ENCODE peak calls at places on chromosomes 7 and 10, in five cellular contexts. G, S, E, B and F are unnamed samples.

GRCh38 chr10:119104653-119105024 is 726 bp downstream of the DENND10 start:
- DNase-seq in G (no peak), S (peak), E (peak), B (no peak), F (no peak)

GRCh38 chr10:106772957-106773356 is 391.5 kb downstream of the SORCS1 start:
- DNase-seq in E (no peak), S (no peak), G (no peak), B (no peak), F (no peak)

GRCh38 chr10:24589265-24589664 is 134.4 kb downstream of the ARHGAP21 start:
- DNase-seq in G (no peak), E (no peak), S (no peak), B (no peak), F (no peak)

GRCh38 chr7:13042605-13043236 is 355.3 kb downstream of the ARL4A start:
- DNase-seq in S (peak), E (no peak), B (no peak), G (no peak), F (no peak)

GRCh38 chr7:145848691-145849090 is 267.9 kb upstream of the CNTNAP2 start:
- DNase-seq in S (no peak), E (peak), G (no peak), B (peak), F (peak)

GRCh38 chr7:71385362-71385761 is 253.4 kb downstream of the GALNT17 start:
- DNase-seq in G (no peak), B (no peak), S (no peak), E (no peak), F (no peak)

GRCh38 chr7:114302858-114303257 is 111.8 kb upstream of the FOXP2 start:
- DNase-seq in E (no peak), G (no peak), S (peak), B (no peak), F (no peak)

GRCh38 chr10:48527691-48528212 is 77.1 kb downstream of the ARHGAP22 start:
- DNase-seq in B (no peak), E (no peak), S (no peak), G (no peak), F (no peak)

GRCh38 chr10:11322698-11323097 is 288.8 kb downstream of the USP6NL start:
- DNase-seq in B (no peak), E (no peak), G (no peak), S (no peak), F (no peak)

GRCh38 chr10:75407296-75407715 is 5.7 kb upstream of the ZNF503 start:
- DNase-seq in S (peak), E (peak), G (no peak), B (no peak), F (no peak)

DNA sequence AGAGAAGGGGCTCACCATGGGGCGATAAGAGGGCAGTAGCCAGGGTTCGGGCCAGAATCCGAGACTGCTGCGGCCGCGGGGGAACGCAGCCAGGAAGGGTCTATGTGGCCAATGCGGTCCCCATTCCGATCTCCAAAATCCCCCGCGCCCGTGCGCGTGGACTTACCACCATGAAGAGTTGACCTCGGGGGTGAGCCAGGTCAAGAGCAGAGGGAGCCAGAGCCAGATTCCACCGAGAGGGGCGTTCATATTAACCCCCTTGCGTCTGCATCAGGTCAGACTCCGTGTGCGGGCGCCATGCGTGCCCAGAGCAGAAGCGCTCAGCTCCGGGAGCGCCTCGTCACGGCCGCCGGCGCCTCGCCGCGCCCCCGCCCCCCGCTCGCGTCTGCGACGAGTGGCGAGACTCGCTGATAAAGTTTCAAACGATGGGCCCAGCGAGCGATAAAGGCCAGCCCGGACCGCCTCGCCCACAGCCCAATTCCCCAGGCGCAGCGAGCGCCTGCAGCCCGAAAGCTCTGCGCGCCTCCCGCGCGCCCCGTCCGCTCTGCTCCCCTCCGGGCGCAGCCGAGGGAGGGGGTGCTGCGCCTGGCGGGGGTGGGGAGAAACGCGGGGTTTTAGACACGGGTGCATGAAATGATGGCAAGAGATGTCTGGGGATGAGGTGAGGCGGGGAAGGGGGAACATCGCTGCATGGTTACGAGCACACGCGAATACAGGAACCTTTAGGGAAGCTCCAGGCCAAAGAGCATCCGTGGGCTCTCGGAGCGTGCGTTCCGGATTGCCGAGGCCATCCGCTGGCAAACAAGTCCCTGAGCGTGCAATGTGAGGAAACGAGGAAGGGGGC is at the start of gene WNT2:
- DNase-seq in G (no peak), S (peak), E (peak), B (peak), F (no peak)
- H3K4me3 ChIP-seq in G (peak), S (peak), E (peak), B (peak), F (no peak)

GRCh38 chr10:7304110-7304509 is 106.7 kb downstream of the SFMBT2 start:
- DNase-seq in E (no peak), S (no peak), B (no peak), G (no peak), F (no peak)

GRCh38 chr10:7301039-7301768 is 109.6 kb downstream of the SFMBT2 start:
- DNase-seq in G (no peak), E (peak), S (no peak), B (peak), F (no peak)

GRCh38 chr10:7303067-7303629 is 107.7 kb downstream of the SFMBT2 start:
- DNase-seq in B (no peak), G (no peak), S (no peak), E (no peak), F (no peak)

GRCh38 chr10:7300327-7300726 is 110.5 kb downstream of the SFMBT2 start:
- DNase-seq in G (no peak), E (no peak), S (peak), B (peak), F (no peak)

GRCh38 chr10:7302393-7303054 is 108.3 kb downstream of the SFMBT2 start:
- DNase-seq in B (no peak), E (peak), S (peak), G (no peak), F (no peak)
- H3K4me3 ChIP-seq in B (no peak), E (no peak), S (no peak), G (no peak), F (no peak)

GRCh38 chr10:86959737-86960002 is 1.3 kb downstream of the SNCG start:
- DNase-seq in S (no peak), E (no peak), G (no peak), B (no peak), F (no peak)
- H3K4me3 ChIP-seq in S (no peak), E (no peak), G (peak), B (no peak), F (no peak)

DNA sequence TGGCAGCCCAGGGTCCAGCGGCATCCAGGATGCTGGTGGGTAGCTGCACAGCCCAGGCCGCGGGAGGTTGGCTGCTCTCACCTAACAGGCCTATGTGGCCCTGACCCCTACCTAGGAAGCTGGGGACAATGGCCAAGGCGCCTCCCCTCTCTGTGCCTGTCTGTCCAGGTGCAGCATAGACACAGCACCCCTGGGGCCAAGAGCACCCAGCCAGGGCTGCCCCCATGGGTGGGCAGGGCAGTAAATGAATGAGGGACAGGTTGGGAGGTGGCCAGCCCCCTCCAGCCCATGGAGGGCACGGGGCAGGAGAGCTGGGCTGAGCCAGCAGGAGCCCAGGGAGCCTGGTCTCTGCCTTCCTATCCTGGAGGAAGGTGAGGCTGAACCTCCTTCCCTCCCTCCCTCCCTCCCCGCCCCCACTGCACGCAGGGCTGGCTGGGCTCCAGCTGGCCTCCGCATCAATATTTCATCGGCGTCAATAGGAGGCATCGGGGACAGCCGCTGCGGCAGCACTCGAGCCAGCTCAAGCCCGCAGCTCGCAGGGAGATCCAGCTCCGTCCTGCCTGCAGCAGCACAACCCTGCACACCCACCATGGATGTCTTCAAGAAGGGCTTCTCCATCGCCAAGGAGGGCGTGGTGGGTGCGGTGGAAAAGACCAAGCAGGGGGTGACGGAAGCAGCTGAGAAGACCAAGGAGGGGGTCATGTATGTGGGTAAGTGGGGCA is at the start of gene SNCG:
- DNase-seq in G (no peak), B (no peak), E (no peak), S (no peak), F (no peak)
- H3K4me3 ChIP-seq in G (peak), B (no peak), E (no peak), S (peak), F (no peak)

GRCh38 chr7:101987494-101987893 is 170.1 kb downstream of the CUX1 start:
- DNase-seq in B (peak), E (no peak), S (no peak), G (no peak), F (no peak)

GRCh38 chr7:101986335-101986734 is 168.9 kb downstream of the CUX1 start:
- DNase-seq in B (no peak), G (no peak), E (peak), S (no peak), F (no peak)

GRCh38 chr7:101984997-101985645 is 167.7 kb downstream of the CUX1 start:
- DNase-seq in G (no peak), S (no peak), B (peak), E (peak), F (no peak)

GRCh38 chr7:101984141-101984879 is 166.9 kb downstream of the CUX1 start:
- DNase-seq in G (no peak), B (no peak), S (no peak), E (no peak), F (no peak)

DNA sequence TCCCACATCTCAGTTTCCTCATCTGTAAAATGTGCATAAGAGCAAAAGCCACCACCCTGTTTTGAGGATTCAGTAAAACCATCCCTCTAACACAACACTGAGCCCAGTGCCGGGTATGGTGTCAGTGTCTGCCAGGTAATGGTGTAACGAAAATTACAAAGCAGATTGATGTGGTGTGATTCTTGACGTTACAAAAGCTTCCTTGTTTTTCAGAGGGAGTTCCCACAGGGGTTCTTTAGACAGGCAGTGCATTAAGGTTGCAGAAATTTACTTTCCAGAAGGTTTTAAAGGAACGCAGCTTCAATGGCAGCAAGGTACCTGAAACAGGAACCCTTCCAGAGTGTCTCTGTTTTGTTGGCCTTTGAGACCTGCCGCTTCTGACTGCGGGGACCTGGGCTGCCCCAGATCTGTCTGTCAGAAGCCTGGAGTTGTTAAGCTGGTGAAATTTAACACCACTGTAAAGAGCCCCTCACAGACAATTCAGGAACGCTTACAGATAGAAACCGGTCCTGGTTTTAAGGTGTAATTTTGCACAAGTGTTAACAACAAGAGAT is 168.3 kb downstream of the CUX1 start:
- DNase-seq in S (no peak), B (no peak), E (peak), G (no peak), F (peak)
- H3K4me3 ChIP-seq in S (no peak), B (no peak), E (peak), G (no peak), F (peak)

GRCh38 chr7:43585521-43585920 is 2.6 kb downstream of the STK17A start:
- DNase-seq in E (no peak), G (no peak), S (peak), B (no peak), F (no peak)
- H3K4me3 ChIP-seq in E (no peak), G (no peak), S (peak), B (peak), F (no peak)

DNA sequence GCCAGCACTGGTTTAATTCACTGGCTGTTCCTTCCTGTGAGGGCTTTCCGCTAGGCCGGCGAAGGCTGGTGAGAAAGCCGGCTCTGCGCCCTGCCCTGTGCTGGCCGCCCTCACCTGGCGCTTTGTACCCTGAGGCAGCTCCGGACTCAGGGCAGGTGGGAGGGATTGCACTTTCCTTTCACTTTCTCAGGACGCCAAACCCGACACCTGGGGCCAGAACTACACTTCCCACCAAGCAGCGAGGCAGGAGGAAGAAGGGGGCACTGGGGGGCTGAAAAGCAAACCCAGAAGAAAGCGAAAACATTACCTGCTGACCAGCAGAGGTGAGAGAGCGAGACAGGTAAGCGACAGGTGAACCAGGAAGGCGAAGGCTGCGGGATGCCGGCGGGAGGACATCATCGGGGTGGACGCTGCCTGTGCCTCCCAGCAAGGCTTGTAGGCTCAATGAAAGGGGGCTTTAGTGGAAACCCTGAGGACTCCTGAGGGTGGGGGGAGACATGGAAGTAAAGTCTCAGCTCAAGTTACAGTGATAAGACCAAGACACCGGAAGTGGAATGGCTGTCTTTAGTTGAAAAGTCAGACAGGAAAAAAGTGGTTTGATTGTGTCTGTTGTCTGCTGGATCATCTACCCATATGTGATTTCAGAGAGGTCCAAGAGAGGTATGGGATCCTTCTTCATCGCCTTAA is at the start of gene RAB19:
- DNase-seq in B (no peak), G (peak), E (peak), S (peak), F (peak)
- H3K4me3 ChIP-seq in B (no peak), G (peak), E (peak), S (peak), F (no peak)